ENCODE peak calls at places on chromosomes 13 and 19, in six cellular contexts. D is HepG2, L is A549, J is IMR-90, M is K562, O is GM12878. Y is an unnamed sample.
A peak's percentile ranks its signal among the peaks of the same experiment; 100 is the strongest.

GRCh38 chr13:102839462-102839861 is 6.4 kb upstream of the ERCC5 start:
- DNase-seq in M (no peak), J (peak; percentile 25), D (no peak), O (no peak), L (no peak), Y (no peak)

GRCh38 chr13:23637813-23638212 is 67.6 kb downstream of the TNFRSF19 start:
- DNase-seq in M (no peak), J (no peak), O (no peak), D (no peak), L (no peak), Y (no peak)

GRCh38 chr13:29547135-29547534 is 48.4 kb downstream of the SLC7A1 start:
- DNase-seq in L (no peak), O (no peak), M (no peak), J (peak; percentile 27), D (no peak), Y (no peak)

GRCh38 chr19:51573331-51573730 is 2.2 kb downstream of the ZNF175 start:
- DNase-seq in J (peak; percentile 31), O (no peak), M (no peak), L (no peak), D (no peak), Y (no peak)

GRCh38 chr13:82358284-82358683 is 1524.0 kb downstream of the SLITRK1 start:
- DNase-seq in M (no peak), D (no peak), O (no peak), J (no peak), L (no peak), Y (no peak)

GRCh38 chr13:79987323-79987722 is 353.6 kb downstream of the SPRY2 start:
- DNase-seq in D (no peak), O (no peak), M (no peak), L (no peak), J (peak; percentile 22), Y (no peak)

GRCh38 chr13:113742000-113742441 is 17.0 kb upstream of the TMEM255B start:
- DNase-seq in J (peak; percentile 50), L (peak; percentile 24), O (no peak), D (peak; percentile 95), M (peak; percentile 45), Y (peak; percentile 11)

GRCh38 chr13:48078251-48078656 is 16.6 kb downstream of the MED4 start:
- DNase-seq in O (peak; percentile 68), J (no peak), L (peak; percentile 21), M (no peak), D (peak; percentile 42), Y (no peak)

GRCh38 chr19:53037101-53038097 is 7.1 kb upstream of the ERVV-2 start:
- DNase-seq in M (peak; percentile 39), L (no peak), J (peak; percentile 41), O (no peak), D (no peak), Y (no peak)

GRCh38 chr13:91955546-91956355 is 557.3 kb downstream of the GPC5 start:
- DNase-seq in M (no peak), O (no peak), J (no peak), D (no peak), L (no peak), Y (no peak)

GRCh38 chr19:17703823-17704463 is 15.3 kb upstream of the MAP1S start:
- DNase-seq in D (peak; percentile 33), O (no peak), J (peak; percentile 31), M (peak; percentile 74), L (peak; percentile 40), Y (peak; percentile 61)

GRCh38 chr19:17711851-17712250 is 7.4 kb upstream of the MAP1S start:
- DNase-seq in O (no peak), M (no peak), D (no peak), L (no peak), J (no peak), Y (no peak)

DNA sequence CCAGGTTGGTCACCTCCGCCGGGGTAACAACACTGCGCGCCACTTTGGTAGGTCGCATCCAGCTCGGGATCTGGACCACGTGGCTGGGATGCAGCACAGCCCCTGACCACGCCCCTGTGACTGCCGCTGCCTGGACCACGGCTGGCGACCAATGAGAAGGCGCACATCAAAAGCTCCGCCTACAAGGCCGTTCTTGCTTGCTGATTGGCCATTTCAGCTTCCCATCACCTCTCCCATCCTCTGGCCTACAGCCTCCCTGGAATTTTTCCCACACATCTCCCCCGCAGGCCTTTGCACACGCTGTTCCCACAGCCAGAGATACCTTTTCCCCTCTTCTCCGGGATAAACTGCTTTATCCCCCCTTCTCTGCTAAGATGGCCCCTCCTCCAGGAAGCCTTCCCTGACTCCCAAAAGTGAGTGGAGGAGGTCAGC is 12.5 kb upstream of the MAP1S start:
- DNase-seq in J (peak; percentile 39), M (peak; percentile 98), O (no peak), L (peak; percentile 43), D (peak; percentile 46), Y (peak; percentile 60)
- TF ChIP-seq BHLHE40 in J (no peak), M (no peak), O (no peak), L (no peak), D (no peak), Y (no peak)

DNA sequence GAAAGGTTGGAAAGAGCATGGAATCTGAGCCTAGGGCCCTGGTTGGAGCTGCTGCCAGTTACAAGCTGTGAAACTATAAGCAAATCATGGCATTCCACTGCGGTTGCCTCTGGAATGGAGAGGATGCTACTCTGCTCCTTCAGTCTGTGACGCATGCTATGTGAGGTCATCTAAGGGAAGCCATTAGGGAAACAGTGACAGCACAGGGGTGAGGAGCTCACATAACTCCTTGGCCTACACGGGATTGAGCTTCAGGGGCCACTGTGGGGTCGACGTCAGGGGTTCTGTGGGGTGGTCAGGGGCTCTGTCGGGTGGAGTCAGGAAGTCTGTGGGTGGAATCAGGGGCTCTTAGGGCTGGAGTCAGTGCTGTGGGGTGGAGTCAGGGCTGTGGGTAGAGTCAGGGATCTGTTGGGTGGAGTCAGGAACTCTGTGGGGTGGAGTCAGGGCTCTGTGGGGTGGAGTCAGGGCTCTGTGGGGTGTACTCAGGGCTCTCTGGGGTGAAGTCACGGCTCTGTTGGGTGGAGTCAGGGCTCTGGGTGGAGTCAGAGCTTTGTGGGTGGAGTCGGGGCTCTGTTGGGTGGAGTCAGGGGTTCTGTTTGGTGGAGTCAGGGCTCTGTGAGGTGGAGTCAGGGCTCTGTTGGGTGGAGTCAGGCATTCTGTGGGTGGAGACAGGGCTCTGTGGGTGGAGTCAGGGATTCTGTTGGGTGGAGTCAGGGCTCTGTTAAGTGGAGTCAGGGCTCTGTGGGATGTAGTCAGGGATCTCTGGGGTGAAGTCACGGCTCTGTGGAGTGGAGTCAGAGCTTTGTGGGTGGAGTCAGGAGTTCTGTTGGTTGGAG is 35.8 kb upstream of the MEDAG start:
- DNase-seq in J (peak; percentile 100), L (peak; percentile 38), O (no peak), D (no peak), M (peak; percentile 78), Y (peak; percentile 92)
- TF ChIP-seq BHLHE40 in J (peak; percentile 81), L (no peak), O (no peak), D (no peak), M (no peak), Y (no peak)

DNA sequence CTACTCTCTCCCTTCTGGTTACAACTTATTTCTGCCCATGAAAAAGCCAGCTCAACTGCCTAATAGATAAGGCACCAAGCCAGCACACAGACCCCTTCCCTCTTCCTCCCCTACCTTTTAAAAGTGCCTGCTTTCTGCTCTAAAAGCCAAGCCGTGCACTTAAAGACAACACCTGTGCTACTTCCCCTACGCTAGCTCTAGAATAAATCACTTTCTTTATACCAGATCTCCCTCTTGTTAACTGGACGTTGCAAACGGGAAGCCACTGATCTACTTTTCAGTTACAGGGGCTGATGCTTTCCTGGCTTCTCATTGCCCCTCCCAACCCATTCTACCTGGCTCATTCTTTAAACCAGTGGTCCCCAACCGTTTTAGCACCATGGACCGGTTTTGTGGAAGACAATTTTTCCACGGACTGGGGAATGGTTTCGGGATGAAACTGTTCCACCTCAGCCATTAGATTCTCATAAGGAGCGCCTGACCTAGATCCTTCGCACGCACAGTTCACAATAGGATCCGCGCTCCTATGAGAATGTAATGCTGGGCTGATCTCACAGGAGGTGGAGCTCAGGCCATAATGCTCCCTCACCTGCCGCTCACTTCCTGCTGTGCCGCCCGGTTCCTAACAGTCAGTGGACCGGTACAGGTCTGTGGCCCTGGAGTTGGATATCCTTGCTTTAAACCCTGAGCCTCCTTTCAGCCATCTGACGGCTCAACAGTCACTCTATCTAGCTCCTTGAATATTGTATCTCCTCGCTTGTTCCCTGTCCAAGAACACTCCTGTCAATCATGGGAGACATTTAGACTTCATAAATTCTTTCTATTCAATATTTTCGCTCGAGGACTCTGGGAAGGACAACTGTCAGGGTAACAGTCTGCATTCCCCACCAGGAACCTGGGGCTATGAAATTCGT is 839 bp upstream of the ZNF223 start:
- DNase-seq in D (no peak), O (no peak), L (peak; percentile 27), M (no peak), J (no peak), Y (no peak)
- TF ChIP-seq BHLHE40 in D (no peak), O (no peak), L (no peak), M (no peak), J (no peak), Y (no peak)

GRCh38 chr19:3620145-3620816 is 6.3 kb downstream of the CACTIN start:
- DNase-seq in M (no peak), O (no peak), J (no peak), D (no peak), L (no peak), Y (no peak)

GRCh38 chr19:3619631-3620012 is 7.0 kb downstream of the CACTIN start:
- DNase-seq in O (no peak), L (no peak), J (no peak), M (no peak), D (no peak), Y (no peak)

GRCh38 chr19:3618811-3619630 is 7.6 kb downstream of the CACTIN start:
- DNase-seq in M (no peak), D (no peak), J (no peak), L (no peak), O (no peak), Y (no peak)

GRCh38 chr19:3617463-3617862 is 9.1 kb downstream of the CACTIN start:
- DNase-seq in J (no peak), D (no peak), M (no peak), O (no peak), L (no peak), Y (no peak)

GRCh38 chr19:3618144-3618810 is 8.3 kb downstream of the CACTIN start:
- DNase-seq in D (no peak), J (peak; percentile 29), M (peak; percentile 90), O (peak; percentile 12), L (peak; percentile 44), Y (peak; percentile 79)
- TF ChIP-seq BHLHE40 in D (no peak), J (no peak), M (no peak), O (peak; percentile 54), L (no peak), Y (no peak)

GRCh38 chr19:35090160-35090794 is 25.3 kb upstream of the FXYD3 start:
- DNase-seq in J (peak; percentile 53), D (peak; percentile 54), M (peak; percentile 84), L (peak; percentile 82), O (no peak), Y (peak; percentile 81)
- TF ChIP-seq BHLHE40 in J (no peak), D (no peak), M (no peak), L (no peak), O (no peak), Y (no peak)